ENCODE peak calls at places on chromosomes 1 and 21, in nine cellular contexts. I is mucosa of gallbladder; X is cardiac muscle cell; G is NCI-H1092; W is NCI-H1105; F is H4; K is neural crest cell; Y is lower leg skin; Q is activated CD8-positive, alpha-beta memory T cell treated with anti-CD3 and anti-CD28 coated beads for 1 hour. N is an unnamed sample.

GRCh38 chr1:7595338-7595737 is 175.8 kb upstream of the VAMP3 start:
- DNase-seq in I (no peak), X (peak; percentile 36), G (no peak), W (no peak), F (no peak), K (no peak), Y (no peak), Q (no peak), N (no peak)

GRCh38 chr1:8880068-8880676 is 1.7 kb upstream of the ENO1 start:
- DNase-seq in I (peak; percentile 68), X (no peak), G (no peak), W (no peak), F (peak; percentile 91), K (no peak), Y (peak; percentile 64), Q (no peak), N (peak; percentile 89)

GRCh38 chr21:39712976-39713375 is 32.0 kb upstream of the IGSF5 start:
- DNase-seq in I (no peak), X (peak; percentile 72), G (peak; percentile 72), W (no peak), F (no peak), K (no peak), Y (no peak), Q (no peak), N (no peak)

GRCh38 chr1:36248250-36248894 is 24.1 kb downstream of the THRAP3 start:
- DNase-seq in I (peak; percentile 67), X (no peak), G (no peak), W (no peak), F (peak; percentile 89), K (no peak), Y (peak; percentile 47), Q (no peak), N (peak; percentile 93)

GRCh38 chr1:70874826-70875225 is 172.8 kb downstream of the PTGER3 start:
- DNase-seq in I (no peak), X (no peak), G (no peak), W (no peak), F (no peak), K (no peak), Y (no peak), Q (no peak), N (no peak)

GRCh38 chr1:62407398-62408009 is 29.3 kb upstream of the USP1 start:
- DNase-seq in I (peak; percentile 19), X (peak; percentile 75), G (peak; percentile 25), W (peak; percentile 34), F (peak; percentile 62), K (peak; percentile 31), Y (no peak), Q (no peak), N (peak; percentile 26)

GRCh38 chr1:171155484-171155883 is 29.6 kb upstream of the FMO2 start:
- DNase-seq in I (no peak), X (no peak), G (no peak), W (no peak), F (no peak), K (no peak), Y (no peak), Q (no peak), N (no peak)

GRCh38 chr1:87603636-87604035 is 275.0 kb downstream of the LMO4 start:
- DNase-seq in I (no peak), X (peak; percentile 6), G (no peak), W (no peak), F (no peak), K (no peak), Y (no peak), Q (no peak), N (no peak)

GRCh38 chr1:7712731-7713323 is 58.3 kb upstream of the VAMP3 start:
- DNase-seq in I (no peak), X (no peak), G (no peak), W (no peak), F (no peak), K (no peak), Y (no peak), Q (no peak), N (no peak)

GRCh38 chr1:83959824-83960441 is 39.0 kb downstream of the TTLL7 start:
- DNase-seq in I (no peak), X (no peak), G (no peak), W (no peak), F (no peak), K (no peak), Y (no peak), Q (no peak), N (no peak)

GRCh38 chr1:36199934-36200741 is 24.1 kb upstream of the THRAP3 start:
- DNase-seq in I (no peak), X (no peak), G (no peak), W (no peak), F (no peak), K (no peak), Y (no peak), Q (no peak), N (no peak)

GRCh38 chr1:238589843-238590435 is 699.2 kb upstream of the ZP4 start:
- DNase-seq in I (no peak), X (no peak), G (no peak), W (no peak), F (no peak), K (no peak), Y (no peak), Q (no peak), N (no peak)

GRCh38 chr21:45456014-45456835 is 51.3 kb downstream of the COL18A1 start:
- DNase-seq in I (no peak), X (no peak), G (no peak), W (no peak), F (no peak), K (no peak), Y (no peak), Q (no peak), N (no peak)

N was measured in Caki2.